ENCODE peak calls at places on chromosome 21, in ten cellular contexts. D is transverse colon, R is psoas muscle, G is mammary epithelial cell, I is fibroblast of lung, Z is upper lobe of right lung, J is ovary, M is heart right ventricle, Y is small intestine, C is HL-60. K is an unnamed sample.

GRCh38 chr21:31837613-31838390 is 35.0 kb upstream of the HUNK start:
- DNase-seq in M (no peak), D (no peak), I (no peak), J (no peak), C (no peak), G (no peak), R (no peak), Z (no peak), Y (no peak), K (no peak)

GRCh38 chr21:29538115-29538514 is 239.4 kb downstream of the BACH1 start:
- DNase-seq in J (no peak), M (no peak), D (no peak), R (no peak), Y (no peak), I (peak), G (no peak), Z (no peak), C (no peak), K (no peak)

GRCh38 chr21:29673096-29673610 is 266.6 kb downstream of the GRIK1 start:
- DNase-seq in C (no peak), D (no peak), J (no peak), Y (no peak), I (no peak), G (no peak), R (no peak), M (no peak), Z (no peak), K (no peak)

GRCh38 chr21:35020446-35020845 is 28.7 kb downstream of the RUNX1 start:
- DNase-seq in Y (no peak), R (no peak), G (no peak), I (no peak), M (no peak), J (no peak), Z (no peak), D (no peak), C (peak), K (no peak)

GRCh38 chr21:20721151-20721550 is 277.1 kb upstream of the NCAM2 start:
- DNase-seq in Z (no peak), M (no peak), C (no peak), G (no peak), Y (no peak), J (no peak), I (no peak), D (no peak), R (no peak), K (no peak)

GRCh38 chr21:21295303-21295702 is 297.1 kb downstream of the NCAM2 start:
- DNase-seq in D (no peak), R (no peak), J (no peak), M (no peak), Y (no peak), Z (no peak), I (no peak), G (no peak), C (no peak), K (no peak)

GRCh38 chr21:35648512-35648911 is 411.8 kb downstream of the SETD4 start:
- DNase-seq in Z (no peak), M (no peak), R (no peak), C (no peak), I (no peak), G (no peak), J (no peak), D (no peak), Y (peak), K (no peak)

GRCh38 chr21:25459365-25459764 is 147.9 kb downstream of the MRPL39 start:
- DNase-seq in G (no peak), R (no peak), J (no peak), C (no peak), Y (no peak), Z (no peak), D (no peak), M (no peak), I (no peak), K (no peak)

GRCh38 chr21:10418649-10419048 is 102.7 kb upstream of the TPTE start:
- DNase-seq in C (no peak), G (no peak), M (no peak), Z (no peak), I (no peak), J (no peak), R (no peak), Y (no peak), D (no peak), K (no peak)

GRCh38 chr21:25733859-25734653 is 648 bp downstream of the ATP5PF start:
- DNase-seq in C (peak), Z (peak), M (no peak), J (no peak), Y (peak), D (no peak), R (no peak), I (peak), G (peak), K (peak)

GRCh38 chr21:15718709-15719108 is 11.1 kb upstream of the USP25 start:
- DNase-seq in Y (no peak), Z (no peak), J (no peak), I (no peak), D (no peak), G (no peak), M (no peak), R (no peak), C (no peak), K (no peak)

GRCh38 chr21:35316933-35317332 is 267.8 kb upstream of the RUNX1 start:
- DNase-seq in I (peak), Y (peak), D (no peak), R (no peak), C (no peak), Z (no peak), G (no peak), J (no peak), M (no peak), K (no peak)

GRCh38 chr21:31908106-31909031 is 35.5 kb downstream of the HUNK start:
- DNase-seq in Y (peak), C (no peak), M (no peak), I (no peak), J (peak), Z (no peak), G (no peak), R (no peak), D (peak), K (peak)

GRCh38 chr21:18350216-18350615 is 53.4 kb downstream of the TMPRSS15 start:
- DNase-seq in G (no peak), R (no peak), D (no peak), M (no peak), Z (no peak), Y (no peak), C (no peak), I (peak), J (no peak), K (no peak)

GRCh38 chr21:15742052-15742451 is 12.3 kb downstream of the USP25 start:
- DNase-seq in R (no peak), G (no peak), I (no peak), Y (no peak), M (no peak), Z (no peak), D (no peak), J (no peak), C (no peak), K (no peak)

GRCh38 chr21:28283652-28284490 is 708.8 kb downstream of the LTN1 start:
- DNase-seq in R (no peak), I (peak), G (no peak), Y (peak), M (no peak), Z (no peak), C (no peak), D (no peak), J (no peak), K (no peak)

GRCh38 chr21:31235671-31236450 is 108.2 kb downstream of the TIAM1 start:
- DNase-seq in M (no peak), C (no peak), Y (no peak), I (no peak), D (no peak), G (peak), J (no peak), Z (no peak), R (no peak), K (no peak)

GRCh38 chr21:32403201-32403701 is 9.3 kb upstream of the EVA1C start:
- DNase-seq in R (no peak), M (peak), D (peak), Z (no peak), C (peak), I (peak), G (peak), J (peak), Y (peak), K (peak)

GRCh38 chr21:17003221-17003620 is 509.6 kb upstream of the CXADR start:
- DNase-seq in R (no peak), M (no peak), G (no peak), Z (no peak), I (peak), J (no peak), Y (no peak), D (no peak), C (no peak), K (no peak)

GRCh38 chr21:14901482-14901958 is 163.3 kb downstream of the NRIP1 start:
- DNase-seq in D (no peak), C (no peak), Z (no peak), I (peak), M (no peak), R (no peak), J (no peak), G (peak), Y (no peak), K (no peak)

GRCh38 chr21:35048706-35049617 is at the start of gene RUNX1:
- DNase-seq in G (peak), R (peak), C (peak), M (no peak), Z (peak), I (peak), Y (peak), J (no peak), D (peak), K (peak)

GRCh38 chr21:34604556-34604955 is 10.4 kb downstream of the RCAN1 start:
- DNase-seq in M (no peak), Z (no peak), D (no peak), I (no peak), Y (no peak), J (no peak), G (no peak), C (no peak), R (no peak), K (no peak)

GRCh38 chr21:25528511-25528910 is 78.8 kb downstream of the MRPL39 start:
- DNase-seq in G (no peak), R (no peak), C (no peak), I (no peak), J (no peak), D (no peak), Z (no peak), M (no peak), Y (no peak), K (no peak)

GRCh38 chr21:31115249-31115648 is 77.0 kb upstream of the KRTAP19-8 start:
- DNase-seq in J (no peak), Z (no peak), D (no peak), M (no peak), I (no peak), R (no peak), Y (no peak), G (no peak), C (no peak), K (no peak)

GRCh38 chr21:14273736-14274538 is 58.0 kb downstream of the RBM11 start:
- DNase-seq in J (peak), M (peak), Y (peak), Z (peak), D (peak), R (peak), I (no peak), G (peak), C (no peak), K (peak)

GRCh38 chr21:35850029-35850428 is 210.3 kb downstream of the SETD4 start:
- DNase-seq in Z (no peak), M (no peak), C (no peak), G (peak), Y (no peak), R (no peak), I (peak), D (no peak), J (no peak), K (no peak)

GRCh38 chr21:18285379-18285778 is 40.7 kb downstream of the CHODL start:
- DNase-seq in D (no peak), J (no peak), R (no peak), Y (no peak), G (no peak), C (no peak), Z (no peak), I (no peak), M (no peak), K (no peak)

GRCh38 chr21:14484188-14485009 is 61.7 kb downstream of the SAMSN1 start:
- DNase-seq in M (no peak), J (no peak), G (no peak), Y (no peak), D (no peak), Z (no peak), I (no peak), R (no peak), C (no peak), K (no peak)

GRCh38 chr21:29217818-29218252 is 80.9 kb upstream of the BACH1 start:
- DNase-seq in G (peak), C (no peak), Z (no peak), I (peak), Y (no peak), D (no peak), R (no peak), M (no peak), J (no peak), K (no peak)

GRCh38 chr21:34510148-34511142 is 1.6 kb downstream of the KCNE1 start:
- DNase-seq in G (peak), M (peak), C (peak), D (peak), I (peak), Z (peak), J (no peak), R (peak), Y (peak), K (peak)

GRCh38 chr21:46585191-46585953 is 19.5 kb downstream of the S100B start:
- DNase-seq in I (no peak), M (no peak), J (no peak), Y (no peak), G (peak), D (peak), R (no peak), C (no peak), Z (no peak), K (no peak)

GRCh38 chr21:29436143-29436542 is 137.4 kb downstream of the BACH1 start:
- DNase-seq in R (no peak), M (no peak), C (no peak), Z (no peak), J (no peak), G (no peak), D (no peak), Y (peak), I (peak), K (no peak)

GRCh38 chr21:35643176-35643575 is 417.1 kb downstream of the SETD4 start:
- DNase-seq in Y (no peak), Z (no peak), M (no peak), I (peak), D (no peak), R (no peak), C (no peak), J (no peak), G (peak), K (no peak)

GRCh38 chr21:34687065-34687464 is 18.3 kb downstream of the CLIC6 start:
- DNase-seq in G (no peak), R (no peak), J (no peak), D (no peak), M (no peak), I (no peak), C (no peak), Y (no peak), Z (no peak), K (no peak)

GRCh38 chr21:34820051-34820450 is 151.3 kb downstream of the CLIC6 start:
- DNase-seq in G (no peak), D (no peak), Z (no peak), M (no peak), R (no peak), J (no peak), I (no peak), C (no peak), Y (no peak), K (peak)

GRCh38 chr21:34598931-34599400 is 15.9 kb downstream of the RCAN1 start:
- DNase-seq in R (no peak), J (no peak), Z (no peak), I (peak), G (peak), M (no peak), C (no peak), D (no peak), Y (peak), K (no peak)

GRCh38 chr21:25960423-25960822 is 210.1 kb downstream of the APP start:
- DNase-seq in G (no peak), Z (no peak), I (no peak), J (no peak), M (no peak), Y (no peak), R (no peak), C (no peak), D (no peak), K (no peak)

GRCh38 chr21:18049461-18049860 is 195.2 kb upstream of the CHODL start:
- DNase-seq in M (no peak), R (no peak), D (no peak), G (no peak), I (no peak), Y (no peak), Z (no peak), C (no peak), J (no peak), K (no peak)

GRCh38 chr21:33403786-33404571 is 766 bp downstream of the IFNGR2 start:
- DNase-seq in Z (peak), Y (peak), C (peak), M (peak), D (peak), R (peak), J (peak), I (peak), G (peak), K (peak)
- H3K27ac ChIP-seq in Z (peak), Y (peak), C (peak), M (peak), D (peak), R (peak), J (peak), I (peak), G (peak), K (peak)

GRCh38 chr21:43727571-43728466 is 8.9 kb downstream of the PDXK start:
- DNase-seq in D (no peak), R (peak), G (no peak), J (peak), Y (peak), C (peak), Z (peak), I (peak), M (no peak), K (no peak)
- H3K4me3 ChIP-seq in D (peak), R (peak), G (no peak), J (peak), Y (no peak), C (peak), Z (peak), I (no peak), M (peak), K (peak)

GRCh38 chr21:39115659-39116235 is 67.5 kb downstream of the PSMG1 start:
- DNase-seq in I (no peak), R (no peak), Y (no peak), J (no peak), G (no peak), C (no peak), D (no peak), Z (no peak), M (no peak), K (no peak)
- H3K27ac ChIP-seq in I (no peak), R (peak), Y (no peak), J (no peak), G (no peak), C (no peak), D (no peak), Z (no peak), M (no peak), K (no peak)

GRCh38 chr21:45573452-45574035 is 31.3 kb upstream of the SLC19A1 start:
- DNase-seq in Z (peak), G (no peak), Y (no peak), R (no peak), D (no peak), I (no peak), C (no peak), M (no peak), J (no peak), K (no peak)
- H3K4me3 ChIP-seq in Z (no peak), G (no peak), Y (no peak), R (no peak), D (no peak), I (no peak), C (no peak), M (no peak), J (no peak), K (no peak)

DNA sequence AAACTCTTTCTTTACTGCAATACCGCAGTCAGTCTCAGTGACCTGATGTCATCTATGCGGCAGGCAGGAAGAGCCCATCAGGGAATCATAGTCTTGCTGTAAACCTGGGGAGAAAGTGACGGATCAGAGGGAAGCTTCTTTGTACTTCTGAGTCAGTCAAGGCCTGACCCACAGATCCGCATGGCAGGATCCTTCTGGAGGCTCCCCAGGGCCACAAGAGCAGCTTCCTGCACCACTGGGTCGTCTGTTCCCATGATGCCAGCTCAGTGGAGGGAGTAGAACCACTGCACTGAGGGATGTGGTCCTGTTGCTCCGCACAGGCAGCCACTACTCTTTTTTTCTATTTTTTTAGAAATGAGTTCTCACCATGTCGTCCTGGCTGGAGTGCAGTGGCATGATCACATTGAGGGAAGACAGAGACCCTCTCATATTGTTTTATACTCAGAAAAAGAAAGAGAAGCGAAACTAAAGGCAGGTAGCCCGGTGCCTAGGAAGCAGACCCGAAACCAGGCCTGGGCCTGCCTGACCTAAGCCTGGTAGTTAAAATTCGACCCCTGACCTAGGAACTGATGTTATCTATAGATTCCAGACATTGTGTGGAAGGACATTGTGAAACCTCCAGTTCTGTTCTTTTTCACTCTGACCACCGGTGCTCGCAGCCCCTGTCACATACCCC is 6.3 kb upstream of the ERVH48-1 start:
- DNase-seq in J (no peak), I (no peak), D (no peak), R (no peak), Z (peak), C (no peak), Y (no peak), M (no peak), G (no peak), K (no peak)
- H3K27ac ChIP-seq in J (no peak), I (no peak), D (no peak), R (no peak), Z (no peak), C (no peak), Y (no peak), M (no peak), G (no peak), K (no peak)

GRCh38 chr21:44365967-44366585 is 12.7 kb downstream of the TRPM2 start:
- DNase-seq in M (no peak), C (no peak), R (no peak), Z (peak), J (no peak), D (no peak), I (no peak), G (no peak), Y (no peak), K (no peak)

GRCh38 chr21:44366586-44367211 is 13.3 kb downstream of the TRPM2 start:
- DNase-seq in Z (peak), R (no peak), G (no peak), M (no peak), J (no peak), I (no peak), D (no peak), Y (no peak), C (no peak), K (no peak)

GRCh38 chr21:44365251-44365966 is 12.0 kb downstream of the TRPM2 start:
- DNase-seq in I (no peak), Y (no peak), J (no peak), G (no peak), D (no peak), C (no peak), Z (peak), R (no peak), M (no peak), K (no peak)

GRCh38 chr21:44363278-44363677 is 9.9 kb downstream of the TRPM2 start:
- DNase-seq in M (no peak), Y (no peak), C (no peak), Z (no peak), I (no peak), D (no peak), R (no peak), J (no peak), G (no peak), K (no peak)

DNA sequence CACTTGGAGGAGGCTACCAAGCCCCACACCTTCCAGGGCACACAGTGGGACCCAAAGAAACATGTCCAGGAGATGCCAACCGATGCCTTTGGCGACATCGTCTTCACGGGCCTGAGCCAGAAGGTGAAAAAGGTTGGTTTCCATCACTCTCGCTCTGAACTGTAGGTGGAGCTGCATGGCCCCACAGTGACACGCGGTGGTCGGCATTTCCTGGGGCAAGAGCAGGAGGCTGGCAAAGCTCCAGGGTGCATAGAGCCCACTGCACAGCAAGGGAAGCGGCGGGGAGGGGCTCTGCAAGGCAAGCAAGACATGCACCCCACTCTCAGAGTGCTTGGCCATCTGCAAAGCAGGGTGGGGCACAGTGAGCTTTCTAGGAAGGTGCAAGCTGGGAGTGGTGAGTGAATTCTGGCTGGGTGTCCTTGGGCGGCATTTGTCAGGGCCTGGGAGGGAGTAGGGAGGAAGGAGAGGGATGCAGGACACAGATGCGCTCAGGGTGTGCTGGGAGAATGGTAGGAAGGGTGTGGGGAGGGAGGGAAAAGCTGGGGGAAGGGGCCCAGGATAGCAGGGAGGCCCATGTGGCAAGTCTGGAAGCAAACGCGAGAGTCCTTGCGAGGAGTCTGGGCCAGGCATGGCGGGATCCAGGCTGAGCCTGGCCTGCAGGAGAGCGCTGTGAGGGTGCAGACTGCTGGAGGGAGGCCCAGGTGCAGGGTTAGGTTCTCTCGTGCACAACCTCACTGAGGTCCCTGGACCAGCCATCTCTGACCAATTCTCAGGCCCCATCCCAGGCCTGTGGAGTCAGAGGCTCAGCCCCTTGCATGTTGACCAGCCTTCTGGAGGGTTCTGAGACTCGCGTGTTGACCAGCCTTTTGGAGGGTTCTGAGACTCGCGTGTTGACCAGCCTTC is 11.0 kb downstream of the TRPM2 start:
- DNase-seq in M (no peak), Z (peak), J (no peak), D (no peak), C (no peak), R (no peak), Y (no peak), I (no peak), G (no peak), K (no peak)
- H3K4me3 ChIP-seq in M (no peak), Z (no peak), J (no peak), D (no peak), C (no peak), R (no peak), Y (no peak), I (no peak), G (no peak), K (no peak)

GRCh38 chr21:44881586-44881939 is 8.1 kb upstream of the PTTG1IP start:
- DNase-seq in Y (no peak), J (no peak), R (peak), C (peak), Z (peak), D (no peak), I (no peak), M (peak), G (no peak), K (no peak)
- H3K27ac ChIP-seq in Y (peak), J (no peak), R (no peak), C (peak), Z (peak), D (peak), I (no peak), M (peak), G (no peak), K (no peak)